ENCODE peak calls at places on chromosome 18, in five cellular contexts. A is activated T-cell treated with anti-CD3 and anti-CD28 coated beads for 24 hours, Z is T-helper 2 cell, Q is T1000, B is HuH-7. U is an unnamed sample.

GRCh38 chr18:23890589-23890988 is 124.0 kb upstream of the TTC39C start:
- DNase-seq in A (no peak), Z (no peak), Q (no peak), B (no peak), U (no peak)

GRCh38 chr18:34691626-34692025 is 18.5 kb upstream of the DTNA start:
- DNase-seq in A (no peak), Z (no peak), Q (no peak), B (no peak), U (no peak)

GRCh38 chr18:70998490-70998889 is 709.6 kb downstream of the SOCS6 start:
- DNase-seq in A (no peak), Z (no peak), Q (no peak), B (no peak), U (peak)

GRCh38 chr18:27413495-27414401 is 228.6 kb upstream of the CHST9 start:
- DNase-seq in A (no peak), Z (no peak), Q (peak), B (no peak), U (no peak)

GRCh38 chr18:40877096-40877495 is 1077.9 kb upstream of the PIK3C3 start:
- DNase-seq in A (no peak), Z (no peak), Q (no peak), B (no peak), U (peak)

GRCh38 chr18:76363451-76364120 is 131.5 kb downstream of the ZNF516 start:
- DNase-seq in A (no peak), Z (no peak), Q (no peak), B (no peak), U (peak)

GRCh38 chr18:36828157-36828629 is 609 bp downstream of the TPGS2 start:
- DNase-seq in A (peak), Z (no peak), Q (no peak), B (peak), U (peak)

GRCh38 chr18:76490701-76491171 is 4.3 kb downstream of the ZNF516 start:
- DNase-seq in A (no peak), Z (no peak), Q (no peak), B (no peak), U (peak)

GRCh38 chr18:77118256-77119090 is 14.1 kb downstream of the MBP start:
- DNase-seq in A (no peak), Z (no peak), Q (no peak), B (no peak), U (no peak)

GRCh38 chr18:38909972-38910371 is 1344.4 kb upstream of the CELF4 start:
- DNase-seq in A (no peak), Z (no peak), Q (no peak), B (no peak), U (no peak)

GRCh38 chr18:69755041-69755440 is 192.6 kb downstream of the CD226 start:
- DNase-seq in A (no peak), Z (no peak), Q (no peak), B (no peak), U (no peak)

GRCh38 chr18:50802133-50802532 is 17.7 kb downstream of the MRO start:
- DNase-seq in A (no peak), Z (no peak), Q (no peak), B (no peak), U (no peak)

GRCh38 chr18:44679912-44680270 is 797 bp upstream of the SETBP1 start:
- DNase-seq in A (no peak), Z (no peak), Q (peak), B (no peak), U (peak)

GRCh38 chr18:10261315-10262276 is 192.8 kb upstream of the APCDD1 start:
- DNase-seq in A (no peak), Z (no peak), Q (no peak), B (no peak), U (no peak)

GRCh38 chr18:31579375-31579774 is 12.3 kb upstream of the TTR start:
- DNase-seq in A (no peak), Z (no peak), Q (no peak), B (no peak), U (no peak)

GRCh38 chr18:64330161-64330560 is 181.3 kb upstream of the LINC00305 start:
- DNase-seq in A (no peak), Z (no peak), Q (no peak), B (no peak), U (peak)

GRCh38 chr18:40935423-40935822 is 1019.6 kb upstream of the PIK3C3 start:
- DNase-seq in A (no peak), Z (no peak), Q (no peak), B (peak), U (peak)

GRCh38 chr18:13369353-13369752 is 150.8 kb downstream of the LDLRAD4 start:
- DNase-seq in A (no peak), Z (no peak), Q (no peak), B (no peak), U (no peak)

U was measured in endothelial cell of umbilical vein.